ENCODE peak calls at places on chromosomes 6 and 20, in four cellular contexts. Z is K562, W is H1, M is HepG2. E is an unnamed sample.
A peak's percentile ranks its signal among the peaks of the same experiment; 100 is the strongest.

GRCh38 chr6:158418501-158418900 is 106.2 kb downstream of the TULP4 start:
- DNase-seq in Z (no peak), W (no peak), M (no peak), E (no peak)

GRCh38 chr20:20713244-20713765 is 861 bp upstream of the RALGAPA2 start:
- DNase-seq in Z (peak; percentile 4), M (peak; percentile 22), W (no peak), E (no peak)

GRCh38 chr6:116648161-116648560 is 20.4 kb downstream of the ZUP1 start:
- DNase-seq in Z (no peak), W (no peak), M (no peak), E (no peak)

GRCh38 chr20:63861981-63862901 is 943 bp downstream of the ABHD16B start:
- DNase-seq in W (no peak), M (no peak), Z (no peak), E (no peak)

GRCh38 chr20:7010584-7010983 is 243.1 kb downstream of the BMP2 start:
- DNase-seq in W (no peak), Z (no peak), M (no peak), E (no peak)

GRCh38 chr6:43993881-43994523 is 133.2 kb downstream of the MRPL14 start:
- DNase-seq in M (no peak), W (no peak), Z (no peak), E (no peak)

GRCh38 chr6:43334466-43335095 is 26.0 kb upstream of the CRIP3 start:
- DNase-seq in M (peak; percentile 66), Z (peak; percentile 74), W (no peak), E (peak; percentile 16)

GRCh38 chr6:147782302-147782701 is 273.8 kb downstream of the SAMD5 start:
- DNase-seq in Z (no peak), W (no peak), M (no peak), E (no peak)

GRCh38 chr6:89793586-89793985 is 26.0 kb downstream of the MDN1 start:
- DNase-seq in M (no peak), W (no peak), Z (no peak), E (no peak)

GRCh38 chr20:43681468-43681942 is 14.6 kb downstream of the MYBL2 start:
- DNase-seq in Z (peak; percentile 20), W (no peak), M (no peak), E (peak; percentile 58)

DNA sequence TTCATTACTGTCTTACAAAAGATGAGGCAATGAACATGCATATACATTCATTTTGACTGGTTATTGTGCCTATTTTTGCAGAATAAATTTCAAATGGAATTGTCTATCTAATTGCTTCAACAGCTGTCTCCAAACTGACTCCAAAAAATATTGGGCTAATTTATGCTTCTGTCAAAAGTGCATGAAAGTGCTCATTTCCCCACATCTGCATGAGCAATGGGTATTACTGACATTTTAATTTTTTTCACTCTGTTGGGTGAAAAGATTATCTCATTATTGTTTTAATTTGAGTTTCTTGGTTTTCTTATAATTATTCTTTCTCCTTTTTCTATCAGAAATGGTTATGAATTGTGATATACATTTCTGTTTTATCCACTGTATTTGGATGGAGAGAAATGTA is 404.2 kb downstream of the QKI start:
- DNase-seq in Z (no peak), W (no peak), M (no peak), E (no peak)
- TF ChIP-seq JUND in Z (no peak), W (no peak), M (no peak), E (no peak)

DNA sequence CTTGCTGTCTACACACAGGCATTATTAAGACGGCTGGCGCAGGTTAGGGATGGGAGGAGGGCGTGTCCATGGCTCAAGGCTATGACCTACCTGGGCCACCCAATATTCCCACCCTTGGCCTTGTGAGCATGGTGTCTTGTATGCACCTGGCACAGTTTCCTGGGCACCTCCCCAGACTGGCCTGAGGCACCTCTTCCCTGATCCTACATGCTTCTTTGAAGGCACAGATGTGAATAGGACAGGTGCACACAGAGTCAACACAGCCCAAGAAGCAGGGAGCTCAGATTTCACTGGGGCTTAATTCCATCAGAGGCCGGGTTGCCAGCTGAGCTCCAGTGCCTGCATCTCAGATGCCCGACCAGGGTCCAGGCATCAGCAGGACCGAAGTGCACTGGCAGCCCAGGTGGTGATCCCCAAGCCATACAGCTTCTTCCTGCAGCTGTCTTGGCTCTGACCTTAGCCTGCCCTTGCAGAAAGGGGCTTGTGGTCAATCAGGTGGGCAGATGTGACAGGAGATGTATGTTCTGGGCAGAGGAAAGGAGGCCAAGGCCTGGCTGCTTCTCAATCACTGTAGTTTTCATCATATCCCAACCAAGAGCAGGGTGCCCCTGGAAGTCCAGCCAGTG is 287.7 kb downstream of the CLIC5 start:
- DNase-seq in M (no peak), W (no peak), Z (no peak), E (no peak)
- TF ChIP-seq JUND in M (no peak), W (no peak), Z (no peak), E (no peak)

GRCh38 chr6:100657678-100658330 is 193.1 kb upstream of the SIM1 start:
- DNase-seq in M (no peak), Z (peak; percentile 6), W (no peak), E (no peak)
- TF ChIP-seq JUND in M (no peak), Z (no peak), W (no peak), E (no peak)

GRCh38 chr6:31083742-31084354 is 28.5 kb downstream of the C6orf15 start:
- DNase-seq in M (peak; percentile 34), W (peak; percentile 84), Z (peak; percentile 87), E (no peak)
- TF ChIP-seq JUND in M (no peak), W (no peak), Z (peak; percentile 80), E (no peak)